ENCODE peak calls at places on chromosomes 2 and 18, in seven cellular contexts. One of them, this sample, is unnamed.

GRCh38 chr18:36624451-36625167 is 204.2 kb downstream of the TPGS2 start:
- DNase-seq in uterus: no peak
- DNase-seq in lower leg skin: no peak
- DNase-seq in IMR-90: no peak
- DNase-seq in adrenal gland: no peak
- DNase-seq in body of pancreas: no peak
- DNase-seq in Peyer's patch: no peak
- DNase-seq in this sample: no peak

GRCh38 chr2:147365577-147365976 is 479.3 kb upstream of the ACVR2A start:
- DNase-seq in uterus: no peak
- DNase-seq in lower leg skin: no peak
- DNase-seq in IMR-90: no peak
- DNase-seq in adrenal gland: no peak
- DNase-seq in body of pancreas: no peak
- DNase-seq in Peyer's patch: no peak
- DNase-seq in this sample: no peak

GRCh38 chr18:40313030-40313642 is 1641.9 kb upstream of the PIK3C3 start:
- DNase-seq in uterus: no peak
- DNase-seq in lower leg skin: no peak
- DNase-seq in IMR-90: no peak
- DNase-seq in adrenal gland: no peak
- DNase-seq in body of pancreas: no peak
- DNase-seq in Peyer's patch: no peak
- DNase-seq in this sample: no peak

GRCh38 chr18:44180683-44181082 is 500.0 kb upstream of the SETBP1 start:
- DNase-seq in uterus: no peak
- DNase-seq in lower leg skin: no peak
- DNase-seq in IMR-90: peak; percentile 3
- DNase-seq in adrenal gland: no peak
- DNase-seq in body of pancreas: no peak
- DNase-seq in Peyer's patch: no peak
- DNase-seq in this sample: no peak

GRCh38 chr18:48594725-48595124 is 55.9 kb downstream of the CTIF start:
- DNase-seq in uterus: no peak
- DNase-seq in lower leg skin: no peak
- DNase-seq in IMR-90: no peak
- DNase-seq in adrenal gland: peak; percentile 69
- DNase-seq in body of pancreas: no peak
- DNase-seq in Peyer's patch: no peak
- DNase-seq in this sample: no peak

GRCh38 chr18:23311346-23312103 is 141.6 kb upstream of the RIOK3 start:
- DNase-seq in uterus: peak; percentile 77
- DNase-seq in lower leg skin: peak; percentile 17
- DNase-seq in IMR-90: peak; percentile 90
- DNase-seq in adrenal gland: peak; percentile 94
- DNase-seq in body of pancreas: peak; percentile 40
- DNase-seq in Peyer's patch: no peak
- DNase-seq in this sample: no peak

GRCh38 chr2:179268277-179268935 is 3.8 kb upstream of the SESTD1 start:
- DNase-seq in uterus: no peak
- DNase-seq in lower leg skin: no peak
- DNase-seq in IMR-90: peak; percentile 49
- DNase-seq in adrenal gland: peak; percentile 26
- DNase-seq in body of pancreas: peak; percentile 10
- DNase-seq in Peyer's patch: no peak
- DNase-seq in this sample: peak; percentile 42

GRCh38 chr2:157837851-157838441 is 38.2 kb downstream of the ACVR1 start:
- DNase-seq in uterus: no peak
- DNase-seq in lower leg skin: no peak
- DNase-seq in IMR-90: peak; percentile 67
- DNase-seq in adrenal gland: peak; percentile 73
- DNase-seq in body of pancreas: peak; percentile 50
- DNase-seq in Peyer's patch: peak; percentile 56
- DNase-seq in this sample: no peak

GRCh38 chr2:73000808-73001570 is 70.5 kb downstream of the SFXN5 start:
- DNase-seq in uterus: no peak
- DNase-seq in lower leg skin: peak; percentile 56
- DNase-seq in IMR-90: no peak
- DNase-seq in adrenal gland: no peak
- DNase-seq in body of pancreas: no peak
- DNase-seq in Peyer's patch: peak; percentile 66
- DNase-seq in this sample: no peak

GRCh38 chr2:212903413-212903812 is 248.0 kb downstream of the IKZF2 start:
- DNase-seq in uterus: no peak
- DNase-seq in lower leg skin: no peak
- DNase-seq in IMR-90: no peak
- DNase-seq in adrenal gland: no peak
- DNase-seq in body of pancreas: no peak
- DNase-seq in Peyer's patch: no peak
- DNase-seq in this sample: no peak

GRCh38 chr2:107663632-107664031 is 163.1 kb upstream of the RGPD4 start:
- DNase-seq in uterus: no peak
- DNase-seq in lower leg skin: no peak
- DNase-seq in IMR-90: no peak
- DNase-seq in adrenal gland: no peak
- DNase-seq in body of pancreas: no peak
- DNase-seq in Peyer's patch: no peak
- DNase-seq in this sample: no peak

GRCh38 chr2:11389551-11390528 is 45.4 kb upstream of the ROCK2 start:
- DNase-seq in uterus: no peak
- DNase-seq in lower leg skin: peak; percentile 76
- DNase-seq in IMR-90: peak; percentile 97
- DNase-seq in adrenal gland: no peak
- DNase-seq in body of pancreas: peak; percentile 52
- DNase-seq in Peyer's patch: no peak
- DNase-seq in this sample: no peak

GRCh38 chr18:50163505-50163904 is 31.4 kb downstream of the MYO5B start:
- DNase-seq in uterus: no peak
- DNase-seq in lower leg skin: no peak
- DNase-seq in IMR-90: no peak
- DNase-seq in adrenal gland: no peak
- DNase-seq in body of pancreas: no peak
- DNase-seq in Peyer's patch: no peak
- DNase-seq in this sample: no peak

GRCh38 chr2:232336241-232336736 is 42.3 kb upstream of the ALPP start:
- DNase-seq in uterus: peak; percentile 6
- DNase-seq in lower leg skin: peak; percentile 82
- DNase-seq in IMR-90: no peak
- DNase-seq in adrenal gland: peak; percentile 11
- DNase-seq in body of pancreas: no peak
- DNase-seq in Peyer's patch: peak; percentile 44
- DNase-seq in this sample: no peak

GRCh38 chr18:64202836-64203235 is 53.9 kb upstream of the LINC00305 start:
- DNase-seq in uterus: no peak
- DNase-seq in lower leg skin: no peak
- DNase-seq in IMR-90: no peak
- DNase-seq in adrenal gland: no peak
- DNase-seq in body of pancreas: no peak
- DNase-seq in Peyer's patch: no peak
- DNase-seq in this sample: no peak

GRCh38 chr2:208057108-208057507 is 31.8 kb upstream of the PLEKHM3 start:
- DNase-seq in uterus: no peak
- DNase-seq in lower leg skin: no peak
- DNase-seq in IMR-90: no peak
- DNase-seq in adrenal gland: no peak
- DNase-seq in body of pancreas: no peak
- DNase-seq in Peyer's patch: no peak
- DNase-seq in this sample: no peak

DNA sequence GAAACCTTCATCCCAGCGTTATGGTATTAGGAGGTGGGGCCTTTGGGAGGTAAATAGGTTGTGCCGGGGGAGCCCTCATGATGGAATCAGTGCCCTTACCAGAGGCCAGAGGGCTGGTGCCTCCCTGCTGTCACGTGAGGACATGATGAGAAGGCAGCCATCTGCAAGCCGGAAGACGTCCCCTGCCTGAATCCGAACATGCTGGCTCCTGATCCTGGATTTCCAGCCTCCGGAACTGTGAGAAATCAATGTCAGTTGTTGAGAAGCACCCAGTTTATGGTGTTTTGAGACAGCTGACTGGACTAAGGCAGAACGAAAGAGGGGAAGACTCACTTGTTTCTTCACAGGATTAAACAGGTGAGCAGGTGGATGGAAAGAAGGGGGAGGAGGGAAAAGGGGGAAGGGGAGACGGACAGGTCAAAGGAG is 13.0 kb upstream of the KLF11 start:
- DNase-seq in uterus: no peak
- DNase-seq in lower leg skin: no peak
- DNase-seq in IMR-90: no peak
- DNase-seq in adrenal gland: no peak
- DNase-seq in body of pancreas: no peak
- DNase-seq in Peyer's patch: no peak
- DNase-seq in this sample: no peak
- TF ChIP-seq POLR2A in uterus: no peak
- TF ChIP-seq POLR2A in lower leg skin: no peak
- TF ChIP-seq POLR2A in IMR-90: no peak
- TF ChIP-seq POLR2A in adrenal gland: no peak
- TF ChIP-seq POLR2A in body of pancreas: no peak
- TF ChIP-seq POLR2A in Peyer's patch: no peak
- TF ChIP-seq POLR2A in this sample: no peak

DNA sequence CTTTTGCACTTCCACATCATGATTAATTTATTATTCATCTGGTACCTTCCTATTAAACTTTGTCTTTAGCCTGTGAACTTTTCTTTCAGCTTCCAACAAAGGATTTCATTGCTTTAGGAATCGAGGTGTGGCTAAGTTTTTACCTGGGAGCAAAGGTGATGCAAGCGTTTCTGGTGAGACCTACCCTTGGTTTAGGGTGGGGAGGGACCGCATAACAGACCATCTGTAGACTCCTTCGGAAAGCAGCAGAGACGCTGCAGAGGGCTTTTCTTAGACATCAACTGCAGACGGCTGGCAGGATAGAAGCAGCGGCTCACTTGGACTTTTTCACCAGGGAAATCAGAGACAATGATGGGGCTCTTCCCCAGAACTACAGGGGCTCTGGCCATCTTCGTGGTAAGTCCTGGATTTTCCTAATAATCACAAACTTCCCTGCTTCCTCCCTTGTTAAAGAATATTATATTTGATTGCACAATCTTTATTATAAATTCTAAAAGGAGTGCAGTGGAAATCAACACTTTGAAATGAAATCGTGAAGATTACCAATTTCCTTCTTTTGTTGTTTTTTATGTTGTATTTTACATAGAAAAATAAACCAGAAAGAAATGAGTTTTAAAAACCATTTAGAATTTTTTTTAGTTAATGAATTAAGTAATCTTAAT is at the start of gene DSG3:
- DNase-seq in uterus: no peak
- DNase-seq in lower leg skin: no peak
- DNase-seq in IMR-90: no peak
- DNase-seq in adrenal gland: no peak
- DNase-seq in body of pancreas: no peak
- DNase-seq in Peyer's patch: peak; percentile 49
- DNase-seq in this sample: no peak
- TF ChIP-seq POLR2A in uterus: no peak
- TF ChIP-seq POLR2A in lower leg skin: no peak
- TF ChIP-seq POLR2A in IMR-90: no peak
- TF ChIP-seq POLR2A in adrenal gland: no peak
- TF ChIP-seq POLR2A in body of pancreas: no peak
- TF ChIP-seq POLR2A in Peyer's patch: peak; percentile 54
- TF ChIP-seq POLR2A in this sample: no peak

DNA sequence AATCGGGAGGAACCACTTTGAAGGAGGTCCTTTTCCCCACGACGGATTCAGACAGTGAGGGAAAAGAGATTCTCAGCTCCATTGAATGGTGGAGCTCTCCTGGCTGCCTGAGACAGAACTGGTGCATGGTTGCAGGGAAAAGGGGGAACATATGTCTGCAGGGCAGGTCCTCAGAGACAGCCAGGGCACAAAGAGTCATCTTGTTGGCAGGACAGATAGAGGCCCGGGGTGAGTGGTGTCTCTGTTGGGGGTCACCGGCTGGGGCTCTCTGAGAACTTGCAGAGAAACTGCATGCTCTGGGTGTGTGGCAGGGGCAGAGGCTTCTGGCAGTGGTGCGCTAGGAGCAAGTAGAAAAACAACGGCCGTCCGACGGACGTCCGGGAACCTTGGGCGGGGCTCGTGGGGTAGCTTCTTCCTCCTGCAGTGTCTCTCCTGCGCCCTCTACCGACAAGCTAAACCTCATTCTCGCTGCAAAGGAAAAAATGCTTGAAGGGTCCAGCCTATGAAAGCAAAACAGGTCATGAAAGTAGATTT is 94.3 kb downstream of the CDCA7 start:
- DNase-seq in uterus: peak; percentile 83
- DNase-seq in lower leg skin: peak; percentile 93
- DNase-seq in IMR-90: peak; percentile 73
- DNase-seq in adrenal gland: peak; percentile 86
- DNase-seq in body of pancreas: peak; percentile 84
- DNase-seq in Peyer's patch: peak; percentile 78
- DNase-seq in this sample: peak; percentile 77
- TF ChIP-seq POLR2A in uterus: no peak
- TF ChIP-seq POLR2A in lower leg skin: no peak
- TF ChIP-seq POLR2A in IMR-90: no peak
- TF ChIP-seq POLR2A in adrenal gland: no peak
- TF ChIP-seq POLR2A in body of pancreas: no peak
- TF ChIP-seq POLR2A in Peyer's patch: no peak
- TF ChIP-seq POLR2A in this sample: peak; percentile 48

GRCh38 chr18:26656401-26656943 is 108.1 kb upstream of the KCTD1 start:
- DNase-seq in uterus: no peak
- DNase-seq in lower leg skin: no peak
- DNase-seq in IMR-90: no peak
- DNase-seq in adrenal gland: peak; percentile 16
- DNase-seq in body of pancreas: no peak
- DNase-seq in Peyer's patch: no peak
- DNase-seq in this sample: no peak

GRCh38 chr18:26655010-26655613 is 106.8 kb upstream of the KCTD1 start:
- DNase-seq in uterus: no peak
- DNase-seq in lower leg skin: no peak
- DNase-seq in IMR-90: no peak
- DNase-seq in adrenal gland: no peak
- DNase-seq in body of pancreas: no peak
- DNase-seq in Peyer's patch: no peak
- DNase-seq in this sample: no peak

GRCh38 chr18:26657618-26658581 is 109.5 kb upstream of the KCTD1 start:
- DNase-seq in uterus: no peak
- DNase-seq in lower leg skin: no peak
- DNase-seq in IMR-90: no peak
- DNase-seq in adrenal gland: no peak
- DNase-seq in body of pancreas: no peak
- DNase-seq in Peyer's patch: no peak
- DNase-seq in this sample: no peak

GRCh38 chr18:26655614-26656400 is 107.5 kb upstream of the KCTD1 start:
- DNase-seq in uterus: peak; percentile 55
- DNase-seq in lower leg skin: peak; percentile 88
- DNase-seq in IMR-90: peak; percentile 11
- DNase-seq in adrenal gland: peak; percentile 71
- DNase-seq in body of pancreas: peak; percentile 72
- DNase-seq in Peyer's patch: peak; percentile 60
- DNase-seq in this sample: peak; percentile 35

DNA sequence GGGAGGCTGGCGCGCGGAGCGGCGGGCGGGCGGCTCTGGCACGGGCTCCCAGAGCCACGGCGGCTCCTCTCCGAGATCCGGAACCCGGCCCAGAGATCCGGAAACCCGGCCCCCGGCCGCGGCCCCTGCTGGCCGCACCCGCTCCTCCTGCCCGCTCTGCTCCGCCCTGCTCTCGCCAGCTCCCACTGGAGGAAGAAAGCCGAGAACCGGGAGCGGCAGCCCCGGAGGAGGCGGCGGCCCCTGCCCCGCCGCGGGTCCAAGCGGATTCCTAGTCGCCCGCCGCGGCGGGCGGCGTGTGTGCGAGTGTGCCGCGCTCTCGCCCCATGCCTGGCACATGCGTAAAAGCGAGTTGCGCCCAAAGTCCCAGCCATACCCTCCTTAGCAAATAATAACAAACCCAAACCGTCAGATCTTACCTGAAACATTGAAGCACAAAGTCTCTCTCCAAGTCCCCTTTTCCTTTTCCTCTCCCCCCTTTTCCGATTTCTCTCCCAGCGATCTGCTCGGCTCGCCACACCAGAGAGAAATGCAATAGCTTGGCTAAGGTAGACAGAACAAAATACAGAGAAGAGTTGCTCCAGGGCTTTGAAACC is 108.7 kb upstream of the KCTD1 start:
- DNase-seq in uterus: peak; percentile 71
- DNase-seq in lower leg skin: peak; percentile 91
- DNase-seq in IMR-90: peak; percentile 36
- DNase-seq in adrenal gland: peak; percentile 86
- DNase-seq in body of pancreas: peak; percentile 81
- DNase-seq in Peyer's patch: peak; percentile 72
- DNase-seq in this sample: peak; percentile 27
- TF ChIP-seq POLR2A in uterus: peak; percentile 22
- TF ChIP-seq POLR2A in lower leg skin: no peak
- TF ChIP-seq POLR2A in IMR-90: no peak
- TF ChIP-seq POLR2A in adrenal gland: peak; percentile 77
- TF ChIP-seq POLR2A in body of pancreas: peak; percentile 80
- TF ChIP-seq POLR2A in Peyer's patch: no peak
- TF ChIP-seq POLR2A in this sample: no peak

This sample was measured in H54.